ENCODE peak calls at places on chromosomes 13 and 19, in ten cellular contexts. L is HFFc6; D is ascending aorta; Q is uterus; N is AG04449; B is neural progenitor cell; S is tibial nerve; V is ovary; F is type B pancreatic cell; G is CD4-positive, alpha-beta T cell. W is an unnamed sample.

GRCh38 chr13:23488442-23488841 is 54.9 kb upstream of the SACS start:
- DNase-seq in N (no peak), G (no peak), Q (no peak), D (no peak), F (no peak), V (no peak), L (peak; percentile 79), B (no peak), S (no peak), W (peak; percentile 73)

GRCh38 chr19:21970466-21970865 is 40.3 kb downstream of the ZNF208 start:
- DNase-seq in Q (no peak), N (no peak), B (no peak), L (no peak), V (no peak), S (no peak), D (no peak), G (no peak), F (no peak), W (no peak)

GRCh38 chr19:16180611-16181010 is 4.6 kb upstream of the FAM32A start:
- DNase-seq in Q (no peak), S (no peak), B (peak; percentile 51), F (no peak), L (peak; percentile 70), V (no peak), N (peak; percentile 77), G (no peak), D (no peak), W (peak; percentile 70)

GRCh38 chr19:16136185-16137067 is 7.1 kb upstream of the HSH2D start:
- DNase-seq in B (no peak), L (no peak), S (no peak), F (no peak), D (no peak), V (no peak), G (no peak), N (no peak), Q (no peak), W (no peak)

GRCh38 chr13:32581177-32581786 is 5.0 kb upstream of the PDS5B start:
- DNase-seq in S (no peak), N (no peak), F (no peak), B (peak; percentile 8), L (peak; percentile 54), G (no peak), Q (no peak), D (no peak), V (no peak), W (peak; percentile 64)

GRCh38 chr13:114049026-114049425 is 75.2 kb upstream of the C13orf46 start:
- DNase-seq in V (no peak), G (no peak), S (no peak), B (no peak), N (no peak), D (no peak), Q (no peak), L (no peak), F (no peak), W (no peak)

GRCh38 chr19:10143700-10144099 is 24.0 kb upstream of the EIF3G start:
- DNase-seq in S (no peak), G (no peak), D (no peak), Q (no peak), B (no peak), N (no peak), L (no peak), F (no peak), V (no peak), W (no peak)

GRCh38 chr19:51025401-51025800 is 1.0 kb downstream of the KLK11 start:
- DNase-seq in G (no peak), D (no peak), N (no peak), B (no peak), F (no peak), V (peak; percentile 38), L (no peak), Q (no peak), S (no peak), W (no peak)

GRCh38 chr19:4444765-4445741 is 12.5 kb downstream of the UBXN6 start:
- DNase-seq in G (no peak), D (no peak), F (no peak), B (no peak), N (no peak), S (no peak), L (no peak), V (no peak), Q (no peak), W (no peak)

GRCh38 chr19:4447327-4448146 is 10.1 kb downstream of the UBXN6 start:
- DNase-seq in D (no peak), Q (no peak), B (no peak), F (no peak), L (no peak), S (no peak), V (no peak), G (no peak), N (no peak), W (no peak)

GRCh38 chr19:4448147-4448985 is 9.2 kb downstream of the UBXN6 start:
- DNase-seq in D (no peak), B (no peak), Q (no peak), G (no peak), V (peak; percentile 43), N (no peak), F (no peak), S (no peak), L (no peak), W (no peak)

GRCh38 chr19:4445963-4446668 is 11.5 kb downstream of the UBXN6 start:
- DNase-seq in B (no peak), G (no peak), F (peak; percentile 70), Q (no peak), L (no peak), N (no peak), D (no peak), S (no peak), V (peak; percentile 80), W (no peak)

GRCh38 chr19:4446801-4447200 is 10.8 kb downstream of the UBXN6 start:
- DNase-seq in N (no peak), V (no peak), Q (no peak), D (no peak), F (no peak), B (no peak), G (no peak), S (no peak), L (no peak), W (no peak)
- TF ChIP-seq CTCF in N (no peak), V (no peak), Q (no peak), D (no peak), F (no peak), B (no peak), G (no peak), S (no peak), L (no peak), W (no peak)

GRCh38 chr19:48628486-48629296 is 8.5 kb downstream of the DBP start:
- DNase-seq in F (no peak), G (no peak), Q (no peak), D (no peak), S (no peak), L (no peak), B (no peak), V (peak; percentile 68), N (no peak), W (no peak)

GRCh38 chr19:48629599-48630288 is 7.4 kb downstream of the DBP start:
- DNase-seq in N (no peak), V (peak; percentile 92), D (no peak), F (peak; percentile 76), Q (peak; percentile 60), B (peak; percentile 95), L (no peak), G (no peak), S (no peak), W (peak; percentile 73)

GRCh38 chr19:48631254-48631653 is 5.9 kb downstream of the DBP start:
- DNase-seq in V (no peak), Q (no peak), S (no peak), N (no peak), G (no peak), D (no peak), L (peak; percentile 34), F (no peak), B (no peak), W (no peak)

GRCh38 chr19:48629297-48629598 is 7.9 kb downstream of the DBP start:
- DNase-seq in L (no peak), S (no peak), F (no peak), D (no peak), B (no peak), V (no peak), G (no peak), Q (no peak), N (no peak), W (no peak)

GRCh38 chr19:48630289-48631036 is 6.7 kb downstream of the DBP start:
- DNase-seq in G (no peak), D (peak; percentile 51), N (no peak), V (peak; percentile 83), B (peak; percentile 80), Q (peak; percentile 74), S (no peak), F (no peak), L (no peak), W (peak; percentile 68)
- TF ChIP-seq CTCF in G (no peak), D (peak; percentile 18), N (no peak), V (no peak), B (peak; percentile 33), Q (peak; percentile 24), S (no peak), F (peak; percentile 15), L (no peak), W (peak; percentile 4)

DNA sequence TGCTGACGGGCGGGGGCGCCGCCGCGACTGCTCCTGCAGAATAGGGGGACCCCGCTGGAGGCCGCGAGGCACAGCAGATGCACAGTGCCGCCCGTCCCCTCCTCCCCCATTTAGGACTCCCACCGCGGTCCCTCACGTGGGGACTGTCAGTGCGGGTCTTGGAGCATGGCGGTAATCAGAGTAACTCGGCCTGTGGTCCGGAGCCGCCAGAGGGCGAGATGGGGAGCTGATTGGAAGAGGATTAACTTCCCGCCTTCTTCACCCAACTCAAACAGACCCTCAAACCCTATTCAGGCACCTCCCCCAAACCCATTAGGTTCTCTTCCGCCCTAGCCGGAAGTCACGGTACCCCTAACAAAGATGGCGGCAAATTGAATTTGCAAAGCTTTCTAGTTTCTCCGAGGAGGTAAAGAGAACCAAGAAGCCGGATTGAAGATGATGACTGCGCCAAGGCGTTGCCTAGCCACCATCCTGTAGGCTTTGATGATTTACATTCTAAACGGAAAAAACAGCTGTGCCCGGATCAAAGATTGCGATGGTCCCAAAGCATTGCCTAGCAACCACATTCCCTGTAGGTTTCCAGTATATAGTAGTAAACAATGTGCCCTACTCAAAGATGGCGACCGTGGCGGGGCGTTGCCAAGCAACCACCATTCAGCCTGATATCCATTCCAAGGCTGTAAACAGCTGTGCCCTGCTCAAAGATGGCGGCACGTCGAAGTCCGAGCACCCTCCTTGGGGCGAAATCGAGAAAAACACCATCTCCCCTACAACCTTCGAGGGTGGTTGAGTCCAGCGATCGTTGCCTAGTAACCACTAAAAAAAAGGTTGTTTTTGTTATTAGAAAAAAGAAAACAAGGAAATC is at the start of gene FUZ:
- DNase-seq in V (peak; percentile 97), N (peak; percentile 89), G (peak; percentile 89), F (peak; percentile 94), S (peak; percentile 94), B (peak; percentile 99), Q (peak; percentile 98), D (peak; percentile 93), L (peak; percentile 99), W (peak; percentile 99)
- TF ChIP-seq CTCF in V (peak; percentile 54), N (peak; percentile 41), G (no peak), F (peak; percentile 60), S (peak; percentile 18), B (peak; percentile 56), Q (peak; percentile 57), D (no peak), L (peak; percentile 58), W (peak; percentile 29)

DNA sequence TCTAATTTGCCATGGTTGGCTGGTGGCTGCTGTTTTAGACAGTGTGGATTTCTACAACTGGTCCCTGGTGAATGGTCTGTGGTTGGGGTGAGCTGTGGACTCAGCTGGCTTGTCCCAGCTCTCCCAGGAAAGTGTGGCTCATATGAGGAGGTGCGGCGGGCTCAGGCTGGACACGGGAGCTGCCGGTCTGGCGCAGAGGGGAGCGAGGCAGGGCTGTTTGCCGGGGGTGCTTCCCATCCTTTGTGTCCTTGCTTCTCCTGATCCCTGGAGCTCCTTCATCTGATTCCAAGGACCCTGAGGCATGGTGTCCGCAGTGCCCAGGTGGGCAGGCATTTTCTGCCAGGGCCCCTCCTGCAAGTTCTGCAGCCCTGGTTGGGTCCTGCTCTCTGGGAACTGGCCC is 104.9 kb downstream of the TEX29 start:
- DNase-seq in S (no peak), V (no peak), Q (no peak), B (no peak), G (no peak), D (no peak), N (no peak), F (no peak), L (no peak), W (no peak)
- TF ChIP-seq CTCF in S (no peak), V (no peak), Q (no peak), B (no peak), G (no peak), D (no peak), N (no peak), F (no peak), L (no peak), W (no peak)

W was measured in fibroblast of lung.